ENCODE peak calls at places on chromosomes 3 and 15, in seven cellular contexts. One of them, this sample, is unnamed.

GRCh38 chr3:195508185-195508584 is 34.9 kb downstream of the PPP1R2 start:
- DNase-seq in astrocyte of the spinal cord: no peak
- DNase-seq in GM23338: no peak
- DNase-seq in CD8-positive, alpha-beta memory T cell: no peak
- DNase-seq in hepatocyte: no peak
- DNase-seq in body of pancreas: no peak
- DNase-seq in ovary: no peak
- DNase-seq in this sample: no peak

GRCh38 chr3:105409364-105409763 is 42.7 kb downstream of the ALCAM start:
- DNase-seq in CD8-positive, alpha-beta memory T cell: no peak
- DNase-seq in body of pancreas: no peak
- DNase-seq in GM23338: no peak
- DNase-seq in hepatocyte: no peak
- DNase-seq in ovary: no peak
- DNase-seq in astrocyte of the spinal cord: no peak
- DNase-seq in this sample: no peak

GRCh38 chr15:51302480-51302879 is 35.9 kb downstream of the CYP19A1 start:
- DNase-seq in GM23338: no peak
- DNase-seq in hepatocyte: no peak
- DNase-seq in ovary: no peak
- DNase-seq in body of pancreas: no peak
- DNase-seq in astrocyte of the spinal cord: no peak
- DNase-seq in CD8-positive, alpha-beta memory T cell: no peak
- DNase-seq in this sample: no peak

GRCh38 chr3:37935290-37935668 is 55.3 kb upstream of the VILL start:
- DNase-seq in body of pancreas: peak
- DNase-seq in hepatocyte: no peak
- DNase-seq in astrocyte of the spinal cord: peak
- DNase-seq in GM23338: no peak
- DNase-seq in ovary: no peak
- DNase-seq in CD8-positive, alpha-beta memory T cell: no peak
- DNase-seq in this sample: peak

GRCh38 chr3:153614563-153614962 is 452.5 kb downstream of the RAP2B start:
- DNase-seq in ovary: no peak
- DNase-seq in hepatocyte: no peak
- DNase-seq in CD8-positive, alpha-beta memory T cell: no peak
- DNase-seq in body of pancreas: no peak
- DNase-seq in GM23338: no peak
- DNase-seq in astrocyte of the spinal cord: peak
- DNase-seq in this sample: no peak

GRCh38 chr3:122151480-122151879 is 32.0 kb upstream of the CASR start:
- DNase-seq in ovary: no peak
- DNase-seq in GM23338: no peak
- DNase-seq in astrocyte of the spinal cord: no peak
- DNase-seq in CD8-positive, alpha-beta memory T cell: no peak
- DNase-seq in hepatocyte: no peak
- DNase-seq in body of pancreas: no peak
- DNase-seq in this sample: no peak

GRCh38 chr3:16399473-16399872 is 114.0 kb downstream of the RFTN1 start:
- DNase-seq in CD8-positive, alpha-beta memory T cell: no peak
- DNase-seq in GM23338: peak
- DNase-seq in hepatocyte: peak
- DNase-seq in astrocyte of the spinal cord: peak
- DNase-seq in ovary: peak
- DNase-seq in body of pancreas: no peak
- DNase-seq in this sample: peak

GRCh38 chr15:38074029-38074428 is 139.6 kb downstream of the TMCO5A start:
- DNase-seq in body of pancreas: no peak
- DNase-seq in CD8-positive, alpha-beta memory T cell: no peak
- DNase-seq in ovary: no peak
- DNase-seq in astrocyte of the spinal cord: peak
- DNase-seq in GM23338: no peak
- DNase-seq in hepatocyte: no peak
- DNase-seq in this sample: peak

GRCh38 chr3:156626104-156626503 is 48.3 kb upstream of the TIPARP start:
- DNase-seq in CD8-positive, alpha-beta memory T cell: no peak
- DNase-seq in hepatocyte: peak
- DNase-seq in ovary: no peak
- DNase-seq in GM23338: no peak
- DNase-seq in body of pancreas: no peak
- DNase-seq in astrocyte of the spinal cord: no peak
- DNase-seq in this sample: no peak

GRCh38 chr3:61563614-61564404 is 2.4 kb downstream of the PTPRG start:
- DNase-seq in hepatocyte: peak
- DNase-seq in astrocyte of the spinal cord: no peak
- DNase-seq in body of pancreas: no peak
- DNase-seq in GM23338: peak
- DNase-seq in ovary: peak
- DNase-seq in CD8-positive, alpha-beta memory T cell: no peak
- DNase-seq in this sample: peak
- H3K4me3 ChIP-seq in hepatocyte: peak
- H3K4me3 ChIP-seq in astrocyte of the spinal cord: peak
- H3K4me3 ChIP-seq in body of pancreas: peak
- H3K4me3 ChIP-seq in GM23338: peak
- H3K4me3 ChIP-seq in ovary: peak
- H3K4me3 ChIP-seq in CD8-positive, alpha-beta memory T cell: no peak
- H3K4me3 ChIP-seq in this sample: peak

GRCh38 chr3:127784865-127785710 is 37.2 kb downstream of the MGLL start:
- DNase-seq in CD8-positive, alpha-beta memory T cell: no peak
- DNase-seq in GM23338: no peak
- DNase-seq in hepatocyte: no peak
- DNase-seq in ovary: no peak
- DNase-seq in astrocyte of the spinal cord: no peak
- DNase-seq in body of pancreas: peak
- DNase-seq in this sample: no peak

GRCh38 chr3:127786358-127787070 is 35.8 kb downstream of the MGLL start:
- DNase-seq in astrocyte of the spinal cord: peak
- DNase-seq in hepatocyte: peak
- DNase-seq in CD8-positive, alpha-beta memory T cell: no peak
- DNase-seq in body of pancreas: peak
- DNase-seq in ovary: peak
- DNase-seq in GM23338: no peak
- DNase-seq in this sample: peak

GRCh38 chr3:127784283-127784682 is 38.0 kb downstream of the MGLL start:
- DNase-seq in hepatocyte: no peak
- DNase-seq in ovary: no peak
- DNase-seq in body of pancreas: no peak
- DNase-seq in astrocyte of the spinal cord: no peak
- DNase-seq in CD8-positive, alpha-beta memory T cell: no peak
- DNase-seq in GM23338: no peak
- DNase-seq in this sample: no peak

GRCh38 chr3:127787071-127787490 is 35.2 kb downstream of the MGLL start:
- DNase-seq in GM23338: no peak
- DNase-seq in ovary: peak
- DNase-seq in CD8-positive, alpha-beta memory T cell: no peak
- DNase-seq in astrocyte of the spinal cord: no peak
- DNase-seq in hepatocyte: no peak
- DNase-seq in body of pancreas: no peak
- DNase-seq in this sample: no peak

GRCh38 chr3:127785711-127786265 is 36.5 kb downstream of the MGLL start:
- DNase-seq in hepatocyte: no peak
- DNase-seq in body of pancreas: no peak
- DNase-seq in CD8-positive, alpha-beta memory T cell: no peak
- DNase-seq in GM23338: no peak
- DNase-seq in astrocyte of the spinal cord: no peak
- DNase-seq in ovary: no peak
- DNase-seq in this sample: no peak
- H3K4me3 ChIP-seq in hepatocyte: no peak
- H3K4me3 ChIP-seq in body of pancreas: no peak
- H3K4me3 ChIP-seq in CD8-positive, alpha-beta memory T cell: no peak
- H3K4me3 ChIP-seq in GM23338: no peak
- H3K4me3 ChIP-seq in astrocyte of the spinal cord: no peak
- H3K4me3 ChIP-seq in ovary: no peak
- H3K4me3 ChIP-seq in this sample: no peak

DNA sequence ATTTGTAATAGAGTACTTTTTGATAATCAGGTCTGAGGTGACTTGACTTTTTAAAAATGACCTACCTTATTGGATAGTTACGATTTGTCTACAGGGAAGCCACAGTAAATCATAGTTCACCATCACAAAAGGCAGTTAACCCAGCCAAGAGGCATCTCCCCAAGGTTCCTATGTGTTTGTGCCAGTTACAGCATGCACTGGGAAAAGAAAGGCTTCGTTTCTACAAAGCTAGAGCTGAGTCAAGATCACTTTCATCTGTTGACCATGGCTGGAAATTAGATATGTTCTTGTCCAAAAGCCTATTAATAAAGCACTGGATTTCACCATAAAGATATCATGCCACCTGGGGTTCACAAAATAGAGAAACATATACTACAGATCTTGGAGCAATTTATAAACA is 139.9 kb downstream of the GREM1 start:
- DNase-seq in GM23338: no peak
- DNase-seq in CD8-positive, alpha-beta memory T cell: no peak
- DNase-seq in body of pancreas: no peak
- DNase-seq in ovary: no peak
- DNase-seq in astrocyte of the spinal cord: no peak
- DNase-seq in hepatocyte: no peak
- DNase-seq in this sample: no peak
- H3K4me3 ChIP-seq in GM23338: no peak
- H3K4me3 ChIP-seq in CD8-positive, alpha-beta memory T cell: no peak
- H3K4me3 ChIP-seq in body of pancreas: no peak
- H3K4me3 ChIP-seq in ovary: no peak
- H3K4me3 ChIP-seq in astrocyte of the spinal cord: no peak
- H3K4me3 ChIP-seq in hepatocyte: no peak
- H3K4me3 ChIP-seq in this sample: no peak

GRCh38 chr3:48684054-48684349 is 1.7 kb downstream of the NCKIPSD start:
- DNase-seq in hepatocyte: no peak
- DNase-seq in CD8-positive, alpha-beta memory T cell: no peak
- DNase-seq in ovary: no peak
- DNase-seq in GM23338: no peak
- DNase-seq in body of pancreas: no peak
- DNase-seq in astrocyte of the spinal cord: no peak
- DNase-seq in this sample: no peak
- H3K4me3 ChIP-seq in hepatocyte: no peak
- H3K4me3 ChIP-seq in CD8-positive, alpha-beta memory T cell: no peak
- H3K4me3 ChIP-seq in ovary: peak
- H3K4me3 ChIP-seq in GM23338: peak
- H3K4me3 ChIP-seq in body of pancreas: no peak
- H3K4me3 ChIP-seq in astrocyte of the spinal cord: no peak
- H3K4me3 ChIP-seq in this sample: no peak

GRCh38 chr3:52406791-52407510 is 38.0 kb downstream of the SEMA3G start:
- DNase-seq in body of pancreas: no peak
- DNase-seq in astrocyte of the spinal cord: no peak
- DNase-seq in hepatocyte: no peak
- DNase-seq in CD8-positive, alpha-beta memory T cell: no peak
- DNase-seq in GM23338: no peak
- DNase-seq in ovary: no peak
- DNase-seq in this sample: no peak

GRCh38 chr3:52408466-52408865 is 36.4 kb downstream of the SEMA3G start:
- DNase-seq in CD8-positive, alpha-beta memory T cell: no peak
- DNase-seq in body of pancreas: no peak
- DNase-seq in GM23338: no peak
- DNase-seq in hepatocyte: no peak
- DNase-seq in ovary: no peak
- DNase-seq in astrocyte of the spinal cord: no peak
- DNase-seq in this sample: no peak

GRCh38 chr3:52406231-52406661 is 38.7 kb downstream of the SEMA3G start:
- DNase-seq in GM23338: no peak
- DNase-seq in body of pancreas: no peak
- DNase-seq in astrocyte of the spinal cord: no peak
- DNase-seq in hepatocyte: no peak
- DNase-seq in CD8-positive, alpha-beta memory T cell: peak
- DNase-seq in ovary: no peak
- DNase-seq in this sample: no peak

GRCh38 chr3:52405601-52406115 is 39.2 kb downstream of the SEMA3G start:
- DNase-seq in ovary: no peak
- DNase-seq in body of pancreas: no peak
- DNase-seq in CD8-positive, alpha-beta memory T cell: no peak
- DNase-seq in GM23338: no peak
- DNase-seq in astrocyte of the spinal cord: no peak
- DNase-seq in hepatocyte: no peak
- DNase-seq in this sample: no peak

DNA sequence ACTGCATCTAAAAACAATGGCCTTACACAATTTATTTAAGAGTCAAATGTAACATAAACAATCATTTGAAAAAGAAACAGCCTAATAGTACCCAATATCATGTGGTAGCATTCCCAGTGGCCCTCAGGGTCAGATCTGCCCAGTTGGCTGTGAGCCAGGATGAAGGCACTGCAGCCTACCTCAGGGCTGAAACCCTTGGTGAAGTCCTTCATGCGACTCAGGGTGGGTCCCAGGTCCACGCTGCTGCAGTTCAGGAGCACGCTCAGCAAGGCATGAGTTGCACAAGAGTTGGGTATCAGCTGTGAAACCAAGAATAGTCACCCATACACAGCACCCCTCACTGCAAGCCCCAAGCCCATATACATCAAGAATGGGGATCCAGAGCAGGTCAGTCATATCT is 37.1 kb downstream of the SEMA3G start:
- DNase-seq in ovary: no peak
- DNase-seq in CD8-positive, alpha-beta memory T cell: no peak
- DNase-seq in body of pancreas: no peak
- DNase-seq in hepatocyte: no peak
- DNase-seq in astrocyte of the spinal cord: no peak
- DNase-seq in GM23338: no peak
- DNase-seq in this sample: no peak
- H3K4me3 ChIP-seq in ovary: no peak
- H3K4me3 ChIP-seq in CD8-positive, alpha-beta memory T cell: no peak
- H3K4me3 ChIP-seq in body of pancreas: no peak
- H3K4me3 ChIP-seq in hepatocyte: no peak
- H3K4me3 ChIP-seq in astrocyte of the spinal cord: no peak
- H3K4me3 ChIP-seq in GM23338: no peak
- H3K4me3 ChIP-seq in this sample: no peak